ENCODE peak calls at places on chromosome 12, in five cellular contexts. V is AG04450, K is GM12878, N is uterus, D is astrocyte of the cerebellum. C is an unnamed sample.
A peak's percentile ranks its signal among the peaks of the same experiment; 100 is the strongest.

GRCh38 chr12:3110579-3110978 is 33.4 kb downstream of the TSPAN9 start:
- DNase-seq in V (no peak), K (no peak), N (no peak), D (no peak), C (no peak)

GRCh38 chr12:104498211-104498801 is 41.6 kb downstream of the CHST11 start:
- DNase-seq in V (no peak), K (no peak), N (no peak), D (peak; percentile 15), C (no peak)

GRCh38 chr12:53048780-53049401 is 974 bp upstream of the TNS2 start:
- DNase-seq in V (no peak), K (no peak), N (peak; percentile 82), D (no peak), C (peak; percentile 79)

GRCh38 chr12:130127909-130128763 is 34.1 kb upstream of the FZD10 start:
- DNase-seq in V (no peak), K (no peak), N (peak; percentile 55), D (no peak), C (peak; percentile 2)

GRCh38 chr12:56104815-56105476 is 587 bp downstream of the PA2G4 start:
- DNase-seq in V (no peak), K (no peak), N (no peak), D (no peak), C (peak; percentile 59)

GRCh38 chr12:112166051-112167015 is 41.0 kb downstream of the TRAFD1 start:
- DNase-seq in V (no peak), K (no peak), N (no peak), D (no peak), C (no peak)

GRCh38 chr12:68246350-68246749 is 7.1 kb downstream of the IL22 start:
- DNase-seq in V (no peak), K (no peak), N (peak; percentile 32), D (no peak), C (no peak)

GRCh38 chr12:117805865-117806264 is 162.9 kb downstream of the KSR2 start:
- DNase-seq in V (no peak), K (no peak), N (no peak), D (no peak), C (no peak)

GRCh38 chr12:131783915-131784541 is 44.2 kb upstream of the MMP17 start:
- DNase-seq in V (peak; percentile 38), K (peak; percentile 60), N (no peak), D (peak; percentile 75), C (peak; percentile 81)

GRCh38 chr12:92745874-92746553 is 43.2 kb downstream of the PLEKHG7 start:
- DNase-seq in V (peak; percentile 68), K (no peak), N (peak; percentile 70), D (peak; percentile 95), C (peak; percentile 98)

DNA sequence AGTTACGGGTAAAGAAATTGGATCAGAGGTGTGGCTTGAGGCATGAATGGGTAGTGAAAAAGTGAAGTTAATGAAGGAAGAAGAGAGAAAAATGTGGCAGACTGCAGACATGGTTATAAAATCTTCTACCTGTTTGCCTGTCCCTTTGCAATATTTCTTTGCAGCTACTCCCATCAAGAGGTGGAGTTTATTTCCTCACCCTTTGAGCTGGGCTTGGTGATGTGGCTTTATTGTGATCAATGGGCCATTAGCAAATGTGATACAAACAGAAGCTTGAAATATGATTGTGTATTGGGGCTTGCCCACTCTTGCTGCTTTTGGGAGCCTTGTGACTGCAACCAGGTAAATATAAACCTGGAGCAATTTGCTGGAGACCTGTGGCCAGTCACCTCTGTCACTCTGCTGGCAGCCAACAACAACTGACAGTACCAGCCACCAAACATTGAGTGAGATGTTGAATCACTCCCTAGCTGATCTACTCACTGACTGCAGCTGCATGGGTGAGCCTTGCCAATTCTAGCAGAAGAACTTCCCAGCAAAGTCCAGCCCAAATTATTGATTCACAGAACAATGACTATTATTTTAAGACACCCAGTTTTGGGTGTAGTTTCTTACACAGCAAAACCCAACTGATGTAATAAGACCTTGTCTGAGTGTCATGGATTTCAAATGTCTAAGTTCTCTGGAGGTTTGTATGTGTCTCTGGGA is 151.0 kb upstream of the ATP2B1 start:
- DNase-seq in V (no peak), K (no peak), N (no peak), D (no peak), C (peak; percentile 37)
- TF ChIP-seq CTCF in V (no peak), K (no peak), N (no peak), D (no peak), C (no peak)

GRCh38 chr12:109336593-109336992 is 11.1 kb upstream of the MYO1H start:
- DNase-seq in V (no peak), K (no peak), N (no peak), D (no peak), C (no peak)
- TF ChIP-seq CTCF in V (no peak), K (no peak), N (no peak), D (no peak), C (no peak)

GRCh38 chr12:106137456-106138278 is 1.1 kb downstream of the NUAK1 start:
- DNase-seq in V (no peak), K (no peak), N (no peak), D (no peak), C (peak; percentile 53)

GRCh38 chr12:106135781-106136180 is 3.0 kb downstream of the NUAK1 start:
- DNase-seq in V (no peak), K (no peak), N (no peak), D (no peak), C (no peak)

GRCh38 chr12:106135075-106135474 is 3.7 kb downstream of the NUAK1 start:
- DNase-seq in V (no peak), K (no peak), N (no peak), D (peak; percentile 76), C (peak; percentile 20)

GRCh38 chr12:106134294-106134949 is 4.3 kb downstream of the NUAK1 start:
- DNase-seq in V (no peak), K (no peak), N (no peak), D (no peak), C (no peak)

GRCh38 chr12:106136263-106136662 is 2.5 kb downstream of the NUAK1 start:
- DNase-seq in V (peak; percentile 74), K (no peak), N (peak; percentile 95), D (peak; percentile 84), C (peak; percentile 68)
- TF ChIP-seq CTCF in V (peak; percentile 81), K (peak; percentile 61), N (peak; percentile 89), D (peak; percentile 66), C (peak; percentile 62)

DNA sequence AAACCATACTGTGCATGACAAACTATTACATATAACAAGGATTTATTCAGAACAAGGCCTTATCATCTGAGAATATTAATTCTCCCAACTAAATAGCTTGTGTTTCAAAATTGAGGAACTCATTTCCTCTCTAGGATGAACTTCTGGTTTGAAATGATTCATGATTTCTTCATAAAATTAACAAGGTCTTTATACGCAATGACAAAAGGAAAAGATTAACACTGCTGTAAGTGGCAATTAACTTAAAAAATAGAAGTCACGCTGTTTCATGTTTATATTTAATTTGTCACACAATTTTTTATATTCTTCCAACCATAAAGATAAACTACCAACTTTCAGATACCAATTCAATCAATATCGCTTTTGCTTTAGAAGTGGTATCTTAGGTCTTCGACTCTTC is 80.8 kb downstream of the GRIP1 start:
- DNase-seq in V (no peak), K (no peak), N (no peak), D (no peak), C (no peak)
- TF ChIP-seq CTCF in V (no peak), K (no peak), N (no peak), D (no peak), C (no peak)

GRCh38 chr12:100229036-100229635 is 28.5 kb downstream of the ACTR6 start:
- DNase-seq in V (no peak), K (peak; percentile 1), N (no peak), D (no peak), C (peak; percentile 17)
- TF ChIP-seq CTCF in V (no peak), K (peak; percentile 19), N (no peak), D (peak; percentile 10), C (no peak)

GRCh38 chr12:11716794-11717532 is 67.5 kb downstream of the ETV6 start:
- DNase-seq in V (no peak), K (no peak), N (no peak), D (no peak), C (peak; percentile 72)
- TF ChIP-seq CTCF in V (no peak), K (no peak), N (no peak), D (no peak), C (no peak)

GRCh38 chr12:65728913-65729793 is 95.1 kb upstream of the HMGA2 start:
- DNase-seq in V (no peak), K (no peak), N (no peak), D (no peak), C (no peak)
- TF ChIP-seq CTCF in V (no peak), K (no peak), N (no peak), D (peak; percentile 9), C (no peak)

DNA sequence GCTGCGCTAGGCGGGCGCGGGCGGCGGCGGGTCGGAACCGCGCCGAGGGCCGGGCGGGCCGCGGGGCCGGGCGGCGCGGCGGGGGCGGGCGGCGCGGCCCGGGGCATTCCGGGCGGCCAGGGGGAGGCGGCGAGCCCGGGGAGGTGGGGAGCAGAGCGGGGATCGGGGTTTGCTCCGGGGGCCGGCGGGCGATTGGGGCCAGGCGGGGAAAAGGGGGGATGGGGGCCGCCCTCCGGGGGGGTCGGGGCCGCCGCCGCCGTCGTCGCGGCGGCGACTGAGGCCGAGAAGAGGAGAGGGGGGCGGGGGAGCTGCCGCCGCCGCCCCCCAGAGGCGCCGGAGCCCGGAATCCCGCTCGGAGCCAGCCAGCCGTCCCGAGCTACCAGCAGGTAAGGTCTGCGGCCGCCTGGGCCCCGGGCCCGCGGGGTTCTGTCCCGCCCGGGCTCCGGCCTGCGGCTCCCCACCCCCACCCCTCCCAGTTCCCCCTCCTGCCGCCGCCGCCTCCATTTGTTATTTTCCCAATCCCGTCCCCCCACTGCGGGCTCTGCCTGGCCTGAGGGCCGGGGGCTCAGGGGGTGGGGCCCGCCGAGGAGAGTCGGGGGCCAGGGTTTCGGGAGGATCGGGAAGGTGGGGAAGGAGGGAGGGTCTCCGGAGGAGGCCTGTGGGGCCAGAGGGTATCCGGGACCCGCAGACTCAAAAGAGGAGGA is 392 bp downstream of the ATN1 start:
- DNase-seq in V (no peak), K (no peak), N (peak; percentile 47), D (no peak), C (no peak)
- TF ChIP-seq CTCF in V (no peak), K (no peak), N (no peak), D (no peak), C (no peak)

C was measured in foreskin fibroblast.